ENCODE peak calls at places on chromosomes 5 and 9, in five cellular contexts. One of them, this sample, is unnamed.

GRCh38 chr5:115815006-115815692 is 1.3 kb downstream of the CDO1 start:
- DNase-seq in H1: no peak
- DNase-seq in GM12878: no peak
- DNase-seq in HepG2: no peak
- DNase-seq in SK-N-SH: peak
- DNase-seq in this sample: no peak

GRCh38 chr9:99180199-99180598 is 41.5 kb downstream of the ALG2 start:
- DNase-seq in H1: no peak
- DNase-seq in GM12878: no peak
- DNase-seq in HepG2: no peak
- DNase-seq in SK-N-SH: no peak
- DNase-seq in this sample: no peak

GRCh38 chr5:150989695-150990094 is 30.7 kb upstream of the GPX3 start:
- DNase-seq in H1: peak
- DNase-seq in GM12878: no peak
- DNase-seq in HepG2: no peak
- DNase-seq in SK-N-SH: no peak
- DNase-seq in this sample: no peak

GRCh38 chr9:110257097-110257955 is 1.0 kb upstream of the TXN start:
- DNase-seq in H1: no peak
- DNase-seq in GM12878: no peak
- DNase-seq in HepG2: peak
- DNase-seq in SK-N-SH: no peak
- DNase-seq in this sample: no peak

GRCh38 chr9:136339173-136339957 is 12.0 kb downstream of the GPSM1 start:
- DNase-seq in H1: no peak
- DNase-seq in GM12878: no peak
- DNase-seq in HepG2: peak
- DNase-seq in SK-N-SH: peak
- DNase-seq in this sample: no peak

GRCh38 chr9:111668026-111668573 is 6.7 kb downstream of the GNG10 start:
- DNase-seq in H1: no peak
- DNase-seq in GM12878: no peak
- DNase-seq in HepG2: no peak
- DNase-seq in SK-N-SH: no peak
- DNase-seq in this sample: no peak

GRCh38 chr5:76455531-76456132 is 52.5 kb downstream of the IQGAP2 start:
- DNase-seq in H1: no peak
- DNase-seq in GM12878: no peak
- DNase-seq in HepG2: no peak
- DNase-seq in SK-N-SH: no peak
- DNase-seq in this sample: no peak

GRCh38 chr9:124860582-124861341 is 995 bp downstream of the RPL35 start:
- DNase-seq in H1: no peak
- DNase-seq in GM12878: no peak
- DNase-seq in HepG2: no peak
- DNase-seq in SK-N-SH: no peak
- DNase-seq in this sample: no peak

GRCh38 chr5:132263548-132264261 is 6.2 kb downstream of the PDLIM4 start:
- DNase-seq in H1: no peak
- DNase-seq in GM12878: no peak
- DNase-seq in HepG2: no peak
- DNase-seq in SK-N-SH: peak
- DNase-seq in this sample: no peak

DNA sequence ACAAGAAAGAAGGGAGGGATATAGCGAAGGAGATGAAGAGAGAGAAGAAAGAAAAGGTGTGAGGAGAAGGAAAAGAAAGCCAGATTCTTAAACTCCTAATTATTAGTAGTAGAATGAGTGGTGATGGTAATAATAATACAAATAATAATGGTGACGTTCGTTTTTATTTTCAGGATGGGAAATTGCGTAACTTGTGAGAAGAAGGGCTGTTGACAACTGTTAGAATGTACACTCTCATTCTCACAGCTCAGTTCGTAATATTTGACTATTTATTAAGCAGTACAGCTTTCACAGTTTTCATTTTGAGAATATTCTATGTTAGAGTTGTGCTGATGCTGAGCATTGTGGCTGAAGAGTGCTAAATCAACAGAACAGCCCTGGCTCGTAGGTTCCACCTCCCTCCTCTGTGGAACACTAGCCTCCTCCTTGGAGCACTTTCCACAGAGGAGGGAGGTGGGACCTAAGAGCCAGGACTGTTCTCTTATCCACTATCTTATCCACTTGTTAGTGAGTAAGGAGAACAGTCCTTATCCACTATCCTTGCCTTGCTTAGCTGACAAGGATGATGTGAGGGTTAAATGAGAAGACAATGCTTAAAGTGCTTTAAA is 258.3 kb upstream of the VLDLR start:
- DNase-seq in H1: no peak
- DNase-seq in GM12878: no peak
- DNase-seq in HepG2: no peak
- DNase-seq in SK-N-SH: no peak
- DNase-seq in this sample: no peak
- TF ChIP-seq GABPA in H1: no peak
- TF ChIP-seq GABPA in GM12878: no peak
- TF ChIP-seq GABPA in HepG2: no peak
- TF ChIP-seq GABPA in SK-N-SH: no peak
- TF ChIP-seq GABPA in this sample: no peak

DNA sequence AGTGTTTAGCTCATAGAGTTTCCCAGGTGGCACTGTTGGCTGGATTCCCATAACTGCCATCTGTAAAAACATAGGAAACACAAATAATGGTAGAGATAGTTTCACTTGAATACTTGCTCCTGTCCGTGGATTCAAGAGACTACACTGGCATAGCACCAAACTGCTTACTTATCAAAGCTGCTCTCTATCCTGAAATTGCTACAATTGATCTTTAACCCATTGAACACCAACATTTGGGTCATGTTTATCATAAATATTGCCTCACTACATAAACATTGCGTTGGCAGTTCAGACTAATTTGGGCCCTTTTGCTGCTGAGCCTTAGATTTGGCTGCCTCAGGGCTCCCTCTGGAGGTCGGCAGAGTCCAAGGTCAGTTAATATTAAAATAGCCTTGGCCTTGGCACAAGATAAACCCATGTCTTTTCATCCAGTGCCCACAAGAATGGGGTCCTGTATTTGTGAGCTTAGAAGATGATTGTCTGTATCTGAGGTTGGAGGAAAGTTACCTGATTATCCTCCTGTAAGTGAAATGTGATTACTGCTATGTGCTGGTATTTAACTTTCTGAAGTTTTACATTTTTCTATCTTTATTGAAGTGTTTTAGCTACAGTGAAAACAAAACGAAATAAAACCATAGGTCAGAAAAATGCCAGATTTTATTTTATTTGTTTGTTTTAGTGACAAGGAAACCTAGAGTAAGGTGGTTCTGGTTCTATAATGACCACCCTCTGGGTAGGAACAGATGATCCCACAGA is 4.0 kb upstream of the RANBP3L start:
- DNase-seq in H1: no peak
- DNase-seq in GM12878: no peak
- DNase-seq in HepG2: peak
- DNase-seq in SK-N-SH: peak
- DNase-seq in this sample: peak
- H3K4me3 ChIP-seq in H1: no peak
- H3K4me3 ChIP-seq in GM12878: no peak
- H3K4me3 ChIP-seq in HepG2: no peak
- H3K4me3 ChIP-seq in SK-N-SH: no peak
- H3K4me3 ChIP-seq in this sample: no peak

DNA sequence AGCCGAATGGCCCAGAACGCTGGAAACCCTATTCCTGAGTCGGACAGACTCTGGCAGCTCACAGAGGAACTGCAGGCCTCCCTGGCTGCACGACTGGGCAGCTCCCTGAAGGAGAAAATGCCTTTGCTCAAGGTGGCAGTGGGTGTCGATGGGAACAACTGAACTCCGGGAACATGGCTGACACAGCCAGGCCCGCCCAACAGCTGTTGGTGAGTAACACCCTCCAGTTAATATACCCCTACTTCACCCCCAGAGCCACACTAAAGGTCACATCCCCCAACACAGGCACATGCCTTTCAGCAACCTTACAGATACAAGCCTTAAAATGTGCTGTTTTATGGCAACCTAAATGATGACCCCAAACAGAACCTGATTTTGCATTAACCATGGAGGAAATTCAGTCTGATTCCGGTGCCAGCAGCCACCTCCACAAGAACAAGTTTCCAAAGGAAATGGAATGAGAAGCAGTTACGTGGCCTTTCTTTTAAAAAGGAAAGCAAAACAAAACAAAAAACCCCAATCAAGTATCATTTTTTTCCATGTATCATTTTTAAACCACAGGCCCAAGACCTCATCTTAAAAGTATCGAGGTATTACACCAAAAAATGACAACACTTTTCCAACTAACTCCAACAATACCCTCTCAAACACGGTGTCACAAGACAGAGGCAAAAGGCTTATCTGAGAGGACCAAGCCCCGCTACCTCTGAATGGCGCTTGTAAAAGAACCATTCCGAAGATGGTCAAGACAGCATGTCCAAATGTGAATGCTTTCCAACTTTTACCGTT is 3.1 kb downstream of the KLF9 start:
- DNase-seq in H1: no peak
- DNase-seq in GM12878: no peak
- DNase-seq in HepG2: peak
- DNase-seq in SK-N-SH: no peak
- DNase-seq in this sample: no peak
- TF ChIP-seq POLR2AphosphoS5 in H1: no peak
- TF ChIP-seq POLR2AphosphoS5 in GM12878: no peak
- TF ChIP-seq POLR2AphosphoS5 in HepG2: no peak
- TF ChIP-seq POLR2AphosphoS5 in SK-N-SH: no peak
- TF ChIP-seq POLR2AphosphoS5 in this sample: no peak

GRCh38 chr9:89674667-89675402 is 70.0 kb downstream of the GADD45G start:
- DNase-seq in H1: peak
- DNase-seq in GM12878: no peak
- DNase-seq in HepG2: no peak
- DNase-seq in SK-N-SH: peak
- DNase-seq in this sample: no peak
- TF ChIP-seq GABPA in H1: no peak
- TF ChIP-seq GABPA in GM12878: no peak
- TF ChIP-seq GABPA in HepG2: no peak
- TF ChIP-seq GABPA in SK-N-SH: no peak
- TF ChIP-seq GABPA in this sample: no peak

GRCh38 chr9:85605905-85606304 is 135.8 kb downstream of the AGTPBP1 start:
- DNase-seq in H1: no peak
- DNase-seq in GM12878: no peak
- DNase-seq in HepG2: no peak
- DNase-seq in SK-N-SH: no peak
- DNase-seq in this sample: no peak

GRCh38 chr9:85615792-85616191 is 126.0 kb downstream of the AGTPBP1 start:
- DNase-seq in H1: no peak
- DNase-seq in GM12878: no peak
- DNase-seq in HepG2: no peak
- DNase-seq in SK-N-SH: no peak
- DNase-seq in this sample: no peak

DNA sequence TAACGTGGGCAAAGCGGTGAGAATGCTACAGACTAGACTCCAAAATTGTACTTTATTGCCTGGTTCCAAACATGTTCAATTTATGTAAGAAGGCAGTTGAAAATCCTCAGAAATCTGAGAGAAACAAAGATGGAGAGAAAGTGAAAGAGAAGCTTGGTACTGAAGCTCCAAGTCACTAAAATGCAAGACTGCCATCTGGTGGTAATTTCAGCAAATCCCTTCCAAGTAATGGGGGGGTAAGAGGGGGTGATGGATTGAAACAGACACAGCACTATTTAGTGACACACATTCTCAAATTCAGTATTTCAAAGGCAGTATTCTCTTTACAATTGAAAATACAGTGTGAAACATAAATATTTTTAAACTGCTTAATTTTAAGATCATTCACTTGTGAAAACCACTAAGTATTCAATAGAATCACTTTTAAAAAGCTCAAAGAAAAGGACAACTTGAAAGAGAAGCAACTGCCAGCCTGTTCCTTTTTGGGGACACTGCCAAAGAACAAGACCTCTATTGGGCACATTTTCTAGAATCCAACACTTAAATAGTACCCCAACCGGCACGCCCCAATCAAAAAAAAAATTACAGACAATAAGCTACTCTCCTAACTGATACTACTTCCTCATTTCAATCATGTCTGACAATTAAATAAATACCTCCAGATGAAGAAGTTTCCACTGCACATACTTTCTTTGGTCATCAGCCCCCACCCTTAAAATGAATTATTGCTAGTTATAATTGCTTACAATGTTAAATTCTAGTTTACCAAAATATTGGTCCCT is 131.5 kb downstream of the AGTPBP1 start:
- DNase-seq in H1: no peak
- DNase-seq in GM12878: peak
- DNase-seq in HepG2: peak
- DNase-seq in SK-N-SH: peak
- DNase-seq in this sample: peak
- H3K4me3 ChIP-seq in H1: no peak
- H3K4me3 ChIP-seq in GM12878: no peak
- H3K4me3 ChIP-seq in HepG2: no peak
- H3K4me3 ChIP-seq in SK-N-SH: peak
- H3K4me3 ChIP-seq in this sample: no peak

DNA sequence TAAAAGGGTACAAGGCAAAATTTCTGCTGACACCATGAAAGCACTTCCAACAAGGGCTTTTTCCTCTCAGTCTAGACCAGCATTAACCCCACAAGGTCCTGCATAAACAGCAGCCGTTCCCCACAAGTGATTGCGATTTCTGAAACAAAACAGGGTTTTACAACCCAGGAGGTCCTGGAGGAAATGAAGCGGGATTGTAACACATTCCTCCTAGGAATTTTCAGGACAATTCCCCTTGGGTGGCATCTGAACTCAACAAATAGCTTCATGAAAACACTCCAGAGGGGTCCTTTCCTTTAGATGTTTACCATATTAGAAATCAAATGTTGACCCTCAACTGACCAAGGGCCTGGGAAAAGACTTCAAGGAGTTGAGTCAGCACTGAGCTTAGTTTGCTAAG is 36.7 kb upstream of the SHC3 start:
- DNase-seq in H1: no peak
- DNase-seq in GM12878: no peak
- DNase-seq in HepG2: no peak
- DNase-seq in SK-N-SH: no peak
- DNase-seq in this sample: no peak
- TF ChIP-seq POLR2AphosphoS5 in H1: no peak
- TF ChIP-seq POLR2AphosphoS5 in GM12878: no peak
- TF ChIP-seq POLR2AphosphoS5 in HepG2: no peak
- TF ChIP-seq POLR2AphosphoS5 in SK-N-SH: no peak
- TF ChIP-seq POLR2AphosphoS5 in this sample: no peak

DNA sequence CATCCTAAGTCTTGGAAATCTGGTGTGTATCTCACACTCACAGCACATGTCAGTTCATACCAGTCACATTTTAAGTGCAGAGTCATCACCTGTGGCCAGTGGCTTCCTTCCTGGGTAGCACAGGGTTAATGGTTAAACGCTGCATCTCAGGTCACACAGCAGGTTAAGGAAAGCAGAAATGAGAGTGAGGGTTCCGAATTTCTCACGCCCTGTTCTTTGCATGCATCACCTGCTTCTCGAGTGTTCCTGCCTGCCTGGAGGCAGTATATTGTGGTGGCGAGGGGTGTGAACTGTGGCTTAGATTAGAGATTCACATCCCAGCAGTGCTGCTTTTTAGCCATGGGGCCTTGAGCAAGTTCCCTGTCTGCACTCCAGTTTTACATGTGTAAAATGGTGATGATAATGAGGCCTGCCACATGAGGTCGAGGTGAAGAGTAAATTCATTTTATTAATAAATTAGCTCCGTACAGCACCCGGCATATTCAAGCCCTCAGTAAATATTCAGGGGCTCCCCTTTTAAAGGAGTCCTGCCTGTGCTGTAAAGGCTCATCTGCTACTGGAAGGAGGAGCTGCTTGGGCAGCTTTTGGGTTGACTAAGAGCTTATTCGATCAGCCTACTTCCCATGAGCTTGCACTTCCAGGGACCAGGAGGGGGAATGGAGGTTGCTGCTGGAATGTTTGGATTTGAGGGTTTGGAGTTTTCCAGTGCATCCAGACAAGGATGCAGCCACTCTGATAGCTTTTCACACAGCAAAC is 61.1 kb upstream of the SAP30L start:
- DNase-seq in H1: no peak
- DNase-seq in GM12878: peak
- DNase-seq in HepG2: no peak
- DNase-seq in SK-N-SH: no peak
- DNase-seq in this sample: no peak
- TF ChIP-seq GABPA in H1: no peak
- TF ChIP-seq GABPA in GM12878: peak
- TF ChIP-seq GABPA in HepG2: no peak
- TF ChIP-seq GABPA in SK-N-SH: no peak
- TF ChIP-seq GABPA in this sample: no peak